ENCODE peak calls at places on chromosomes 12 and 14, in seven cellular contexts. W, C, Y, N, A, M and P are unnamed samples.

GRCh38 chr12:91185437-91185836 is 2.8 kb upstream of the DCN start:
- DNase-seq in W (no peak), C (no peak), Y (no peak), N (no peak), A (no peak), M (no peak), P (no peak)

GRCh38 chr14:92797935-92798653 is 4.0 kb downstream of the GOLGA5 start:
- DNase-seq in W (no peak), C (no peak), Y (no peak), N (no peak), A (peak), M (no peak), P (no peak)

GRCh38 chr14:45698462-45699134 is 445.6 kb upstream of the MIS18BP1 start:
- DNase-seq in W (no peak), C (no peak), Y (no peak), N (no peak), A (no peak), M (no peak), P (no peak)

GRCh38 chr12:39723831-39724230 is 104.2 kb upstream of the ABCD2 start:
- DNase-seq in W (no peak), C (no peak), Y (no peak), N (no peak), A (no peak), M (no peak), P (no peak)

GRCh38 chr12:79531547-79531946 is 159.2 kb downstream of the PAWR start:
- DNase-seq in W (no peak), C (no peak), Y (no peak), N (no peak), A (peak), M (no peak), P (no peak)

GRCh38 chr12:112126000-112126431 is 656 bp downstream of the TRAFD1 start:
- DNase-seq in W (no peak), C (no peak), Y (peak), N (peak), A (no peak), M (no peak), P (no peak)

GRCh38 chr12:113818833-113819232 is 147.3 kb downstream of the RBM19 start:
- DNase-seq in W (no peak), C (no peak), Y (no peak), N (peak), A (peak), M (peak), P (no peak)

GRCh38 chr14:102182190-102182589 is 42.5 kb downstream of the WDR20 start:
- DNase-seq in W (no peak), C (no peak), Y (no peak), N (no peak), A (no peak), M (no peak), P (no peak)

GRCh38 chr12:89901319-89901718 is 192.7 kb upstream of the ATP2B1 start:
- DNase-seq in W (no peak), C (no peak), Y (no peak), N (no peak), A (no peak), M (no peak), P (no peak)

GRCh38 chr12:34396006-34396860 is 373.9 kb downstream of the ALG10 start:
- DNase-seq in W (no peak), C (no peak), Y (peak), N (peak), A (no peak), M (no peak), P (no peak)

GRCh38 chr12:43763769-43764168 is 5.0 kb downstream of the IRAK4 start:
- DNase-seq in W (no peak), C (no peak), Y (no peak), N (no peak), A (no peak), M (no peak), P (no peak)

GRCh38 chr14:35682802-35683201 is 126.3 kb downstream of the RALGAPA1 start:
- DNase-seq in W (peak), C (no peak), Y (no peak), N (no peak), A (no peak), M (no peak), P (no peak)

GRCh38 chr14:58752782-58753181 is 115.0 kb downstream of the DACT1 start:
- DNase-seq in W (no peak), C (no peak), Y (no peak), N (no peak), A (peak), M (no peak), P (peak)

GRCh38 chr12:73383584-73384229 is 1111.5 kb downstream of the TRHDE start:
- DNase-seq in W (no peak), C (no peak), Y (no peak), N (no peak), A (peak), M (no peak), P (peak)

GRCh38 chr12:50087995-50088394 is 2.9 kb downstream of the SMARCD1 start:
- DNase-seq in W (no peak), C (no peak), Y (no peak), N (no peak), A (peak), M (no peak), P (no peak)

GRCh38 chr12:75560167-75560566 is 48.8 kb upstream of the KRR1 start:
- DNase-seq in W (no peak), C (no peak), Y (peak), N (no peak), A (peak), M (no peak), P (peak)

GRCh38 chr14:104136472-104137296 is 1.7 kb upstream of the KIF26A start:
- DNase-seq in W (no peak), C (no peak), Y (peak), N (no peak), A (no peak), M (no peak), P (no peak)
- TF ChIP-seq JUND in W (no peak), C (no peak), Y (no peak), N (no peak), A (no peak), M (no peak), P (no peak)

DNA sequence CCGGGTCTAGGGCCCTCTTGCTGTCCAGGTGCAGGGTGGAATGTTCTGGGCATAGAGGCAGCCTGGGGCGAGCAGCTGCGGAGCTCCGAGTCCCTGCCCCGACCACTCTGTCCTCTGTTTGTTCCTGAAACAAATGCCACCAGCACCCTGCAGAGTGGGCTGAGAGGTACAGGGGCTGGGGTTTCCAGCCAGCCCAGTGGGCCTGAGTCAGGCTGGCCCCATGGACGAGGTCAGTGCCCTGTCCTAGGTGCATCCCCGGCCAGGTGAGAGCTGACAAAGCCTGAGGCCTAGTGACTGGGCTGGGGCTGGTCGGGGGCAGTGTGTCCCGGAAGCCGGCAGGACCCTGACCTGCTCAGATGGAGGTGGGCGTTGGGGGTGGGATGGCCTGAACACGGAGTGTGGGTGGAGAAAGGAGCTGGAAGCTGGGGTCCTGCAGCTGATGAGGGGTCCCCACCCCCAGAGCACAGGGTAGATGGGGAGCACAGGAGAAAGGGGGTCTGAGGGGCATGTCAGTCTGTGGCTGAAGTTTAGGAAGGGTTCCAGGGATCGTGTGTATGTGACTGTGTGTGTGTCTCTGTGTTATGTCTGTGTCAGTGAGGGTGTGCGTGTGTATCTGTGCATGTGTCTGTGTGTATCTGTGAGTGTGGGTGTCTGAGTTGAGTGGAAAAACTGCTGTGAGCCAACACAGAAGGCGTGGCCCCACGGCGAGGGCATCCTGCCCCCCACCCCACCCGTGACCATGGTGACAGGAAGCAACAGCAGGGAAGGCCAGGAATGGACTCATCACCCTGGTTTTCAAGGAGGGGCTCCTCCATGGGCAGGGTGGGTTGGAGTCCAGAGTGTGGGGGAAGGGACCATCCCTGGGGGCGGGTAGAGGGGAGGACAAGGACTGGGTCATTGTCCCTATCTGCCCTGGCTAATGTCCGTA is 2.4 kb upstream of the CRIP1 start:
- DNase-seq in W (no peak), C (no peak), Y (no peak), N (no peak), A (no peak), M (no peak), P (no peak)
- TF ChIP-seq JUND in W (no peak), C (no peak), Y (no peak), N (no peak), A (no peak), M (no peak), P (no peak)

GRCh38 chr12:65487679-65488078 is 209.2 kb downstream of the MSRB3 start:
- DNase-seq in W (no peak), C (no peak), Y (no peak), N (no peak), A (no peak), M (no peak), P (no peak)

GRCh38 chr12:65492997-65493892 is 214.8 kb downstream of the MSRB3 start:
- DNase-seq in W (no peak), C (no peak), Y (no peak), N (no peak), A (no peak), M (no peak), P (no peak)

GRCh38 chr12:65493893-65494205 is 215.4 kb downstream of the MSRB3 start:
- DNase-seq in W (no peak), C (no peak), Y (no peak), N (no peak), A (no peak), M (no peak), P (no peak)

GRCh38 chr12:65494537-65494936 is 216.1 kb downstream of the MSRB3 start:
- DNase-seq in W (no peak), C (peak), Y (no peak), N (no peak), A (peak), M (no peak), P (no peak)

GRCh38 chr12:65490193-65490592 is 211.7 kb downstream of the MSRB3 start:
- DNase-seq in W (no peak), C (no peak), Y (no peak), N (no peak), A (no peak), M (no peak), P (no peak)
- TF ChIP-seq JUND in W (no peak), C (no peak), Y (peak), N (no peak), A (no peak), M (no peak), P (no peak)

DNA sequence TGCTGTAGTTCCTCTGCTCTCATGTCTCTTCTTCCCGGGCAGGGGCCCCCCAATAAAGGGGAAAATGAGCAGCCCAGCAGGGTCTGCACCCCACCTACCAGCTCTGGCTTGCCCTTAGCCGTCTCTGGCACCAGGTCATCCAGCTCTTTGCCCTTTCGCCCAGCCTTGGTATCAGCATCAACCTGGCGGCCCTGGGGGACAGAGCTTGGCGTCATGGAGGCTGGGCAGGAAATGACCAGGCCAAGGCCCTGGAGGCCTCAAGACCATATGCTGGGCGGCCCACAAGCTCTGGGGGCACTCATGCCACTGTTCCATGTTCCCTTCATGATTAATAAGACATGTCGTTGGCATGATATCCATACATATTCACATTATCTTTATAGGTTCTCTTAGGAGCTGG is 14.7 kb downstream of the MYL6 start:
- DNase-seq in W (no peak), C (no peak), Y (no peak), N (no peak), A (no peak), M (no peak), P (no peak)
- TF ChIP-seq JUND in W (no peak), C (no peak), Y (no peak), N (no peak), A (no peak), M (no peak), P (no peak)

GRCh38 chr12:92943482-92944250 is 14.6 kb upstream of the EEA1 start:
- DNase-seq in W (no peak), C (no peak), Y (no peak), N (no peak), A (peak), M (no peak), P (no peak)
- TF ChIP-seq JUND in W (no peak), C (no peak), Y (no peak), N (no peak), A (no peak), M (no peak), P (no peak)

GRCh38 chr12:14825256-14825655 is 11.3 kb upstream of the SMCO3 start:
- DNase-seq in W (no peak), C (no peak), Y (no peak), N (no peak), A (no peak), M (no peak), P (no peak)
- TF ChIP-seq JUND in W (no peak), C (no peak), Y (no peak), N (no peak), A (no peak), M (no peak), P (no peak)

GRCh38 chr14:98890556-98891340 is 381.2 kb downstream of the BCL11B start:
- DNase-seq in W (no peak), C (no peak), Y (no peak), N (no peak), A (no peak), M (no peak), P (no peak)

GRCh38 chr14:98896476-98896875 is 375.5 kb downstream of the BCL11B start:
- DNase-seq in W (no peak), C (no peak), Y (no peak), N (no peak), A (no peak), M (no peak), P (no peak)

GRCh38 chr14:98894600-98894999 is 377.4 kb downstream of the BCL11B start:
- DNase-seq in W (no peak), C (no peak), Y (no peak), N (no peak), A (no peak), M (no peak), P (no peak)

GRCh38 chr14:98889836-98890185 is 382.2 kb downstream of the BCL11B start:
- DNase-seq in W (no peak), C (no peak), Y (no peak), N (no peak), A (no peak), M (no peak), P (no peak)

DNA sequence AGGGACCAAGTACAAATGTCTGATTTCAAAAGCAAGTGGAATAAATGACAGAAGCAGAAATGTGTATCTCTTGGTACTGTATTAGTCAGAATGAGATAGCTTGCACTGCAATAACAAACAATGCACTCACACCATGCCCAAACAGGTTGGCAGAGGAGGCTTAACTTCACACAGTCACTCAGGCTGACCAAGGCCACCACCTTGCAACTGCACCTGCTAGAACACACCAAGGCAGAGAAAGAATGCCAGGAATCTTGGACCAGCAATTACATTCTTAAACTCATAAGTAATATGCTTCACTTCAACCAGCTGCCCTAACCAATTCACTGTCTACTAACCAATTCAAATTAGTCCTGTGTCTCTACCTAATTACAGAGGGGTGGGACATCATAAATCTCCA is 378.3 kb downstream of the BCL11B start:
- DNase-seq in W (no peak), C (no peak), Y (no peak), N (no peak), A (no peak), M (no peak), P (no peak)
- TF ChIP-seq JUND in W (no peak), C (no peak), Y (no peak), N (no peak), A (no peak), M (no peak), P (no peak)